ENCODE peak calls at places on chromosomes 3 and 15, in six cellular contexts. R is WTC11, S is psoas muscle, I is iPS-NIHi11, C is fibroblast of lung, G is mucosa of descending colon. J is an unnamed sample.

GRCh38 chr3:187019542-187020072 is 89.3 kb downstream of the ST6GAL1 start:
- DNase-seq in C (no peak), I (no peak), R (no peak), S (no peak), G (no peak), J (no peak)

GRCh38 chr3:127486337-127486944 is 104.1 kb downstream of the TPRA1 start:
- DNase-seq in G (no peak), S (no peak), I (no peak), C (no peak), R (no peak), J (no peak)

GRCh38 chr3:119891944-119892721 is 110.2 kb downstream of the NR1I2 start:
- DNase-seq in G (no peak), I (peak), C (peak), S (no peak), R (peak), J (no peak)

GRCh38 chr3:36832406-36832805 is 68.1 kb upstream of the DCLK3 start:
- DNase-seq in R (no peak), C (no peak), G (no peak), I (no peak), S (no peak), J (no peak)

GRCh38 chr3:120180731-120181412 is 86.6 kb upstream of the GSK3B start:
- DNase-seq in G (no peak), S (no peak), C (no peak), I (no peak), R (no peak), J (no peak)

GRCh38 chr3:114178770-114179368 is at the start of gene DRD3:
- DNase-seq in C (peak), G (no peak), S (no peak), I (peak), R (peak), J (no peak)

GRCh38 chr3:194178128-194178527 is 42.2 kb downstream of the HES1 start:
- DNase-seq in C (no peak), S (no peak), G (no peak), R (no peak), I (no peak), J (no peak)

GRCh38 chr3:110413807-110414748 is 657.5 kb upstream of the NECTIN3 start:
- DNase-seq in G (no peak), S (no peak), C (peak), I (no peak), R (no peak), J (no peak)

GRCh38 chr3:142940472-142940871 is 23.0 kb downstream of the PAQR9 start:
- DNase-seq in C (no peak), I (no peak), G (no peak), R (no peak), S (no peak), J (no peak)

GRCh38 chr15:42097018-42097417 is 2.7 kb upstream of the PLA2G4D start:
- DNase-seq in I (no peak), S (no peak), C (no peak), R (no peak), G (no peak), J (no peak)

GRCh38 chr3:134333522-134334181 is 40.6 kb downstream of the AMOTL2 start:
- DNase-seq in I (no peak), G (no peak), S (no peak), C (peak), R (no peak), J (no peak)

GRCh38 chr3:161203485-161204098 is 17.5 kb upstream of the NMD3 start:
- DNase-seq in I (no peak), C (no peak), G (no peak), R (no peak), S (no peak), J (no peak)